ENCODE peak calls at places on chromosomes 1 and 21, in ten cellular contexts. One of them, this sample, is unnamed.

GRCh38 chr1:81186271-81186670 is 614.5 kb upstream of the ADGRL2 start:
- DNase-seq in tibial artery: no peak
- DNase-seq in left ventricle myocardium inferior: no peak
- DNase-seq in keratinocyte: peak; percentile 61
- DNase-seq in aorta: no peak
- DNase-seq in naive thymus-derived CD4-positive, alpha-beta T cell: no peak
- DNase-seq in GM12878: no peak
- DNase-seq in mesenchymal stem cell: no peak
- DNase-seq in pancreas: no peak
- DNase-seq in hepatocyte: no peak
- DNase-seq in this sample: no peak

GRCh38 chr1:226351709-226352108 is 42.7 kb upstream of the LIN9 start:
- DNase-seq in tibial artery: no peak
- DNase-seq in left ventricle myocardium inferior: no peak
- DNase-seq in keratinocyte: no peak
- DNase-seq in aorta: no peak
- DNase-seq in naive thymus-derived CD4-positive, alpha-beta T cell: no peak
- DNase-seq in GM12878: no peak
- DNase-seq in mesenchymal stem cell: no peak
- DNase-seq in pancreas: no peak
- DNase-seq in hepatocyte: no peak
- DNase-seq in this sample: no peak

GRCh38 chr1:19845166-19845954 is 30.3 kb upstream of the RNF186 start:
- DNase-seq in tibial artery: no peak
- DNase-seq in left ventricle myocardium inferior: no peak
- DNase-seq in keratinocyte: no peak
- DNase-seq in aorta: no peak
- DNase-seq in naive thymus-derived CD4-positive, alpha-beta T cell: no peak
- DNase-seq in GM12878: no peak
- DNase-seq in mesenchymal stem cell: no peak
- DNase-seq in pancreas: no peak
- DNase-seq in hepatocyte: no peak
- DNase-seq in this sample: no peak

GRCh38 chr1:153730468-153730988 is 2.7 kb downstream of the INTS3 start:
- DNase-seq in tibial artery: no peak
- DNase-seq in left ventricle myocardium inferior: no peak
- DNase-seq in keratinocyte: no peak
- DNase-seq in aorta: no peak
- DNase-seq in naive thymus-derived CD4-positive, alpha-beta T cell: no peak
- DNase-seq in GM12878: no peak
- DNase-seq in mesenchymal stem cell: no peak
- DNase-seq in pancreas: no peak
- DNase-seq in hepatocyte: no peak
- DNase-seq in this sample: no peak

GRCh38 chr1:209383907-209384709 is 199.4 kb upstream of the CAMK1G start:
- DNase-seq in tibial artery: no peak
- DNase-seq in left ventricle myocardium inferior: no peak
- DNase-seq in keratinocyte: no peak
- DNase-seq in aorta: no peak
- DNase-seq in naive thymus-derived CD4-positive, alpha-beta T cell: no peak
- DNase-seq in GM12878: no peak
- DNase-seq in mesenchymal stem cell: no peak
- DNase-seq in pancreas: no peak
- DNase-seq in hepatocyte: no peak
- DNase-seq in this sample: no peak

GRCh38 chr1:41626616-41627375 is 142.3 kb upstream of the EDN2 start:
- DNase-seq in tibial artery: no peak
- DNase-seq in left ventricle myocardium inferior: no peak
- DNase-seq in keratinocyte: peak; percentile 48
- DNase-seq in aorta: peak; percentile 45
- DNase-seq in naive thymus-derived CD4-positive, alpha-beta T cell: no peak
- DNase-seq in GM12878: peak; percentile 33
- DNase-seq in mesenchymal stem cell: no peak
- DNase-seq in pancreas: no peak
- DNase-seq in hepatocyte: no peak
- DNase-seq in this sample: no peak

GRCh38 chr1:217135987-217136894 is 413.0 kb upstream of the ESRRG start:
- DNase-seq in tibial artery: no peak
- DNase-seq in left ventricle myocardium inferior: no peak
- DNase-seq in keratinocyte: no peak
- DNase-seq in aorta: no peak
- DNase-seq in naive thymus-derived CD4-positive, alpha-beta T cell: no peak
- DNase-seq in GM12878: no peak
- DNase-seq in mesenchymal stem cell: no peak
- DNase-seq in pancreas: no peak
- DNase-seq in hepatocyte: no peak
- DNase-seq in this sample: no peak

GRCh38 chr1:69569281-69569970 is 1.7 kb downstream of the LRRC7 start:
- DNase-seq in tibial artery: no peak
- DNase-seq in left ventricle myocardium inferior: no peak
- DNase-seq in keratinocyte: no peak
- DNase-seq in aorta: no peak
- DNase-seq in naive thymus-derived CD4-positive, alpha-beta T cell: no peak
- DNase-seq in GM12878: no peak
- DNase-seq in mesenchymal stem cell: peak; percentile 6
- DNase-seq in pancreas: no peak
- DNase-seq in hepatocyte: no peak
- DNase-seq in this sample: no peak

GRCh38 chr1:9792156-9793042 is 31.4 kb downstream of the CLSTN1 start:
- DNase-seq in tibial artery: no peak
- DNase-seq in left ventricle myocardium inferior: no peak
- DNase-seq in keratinocyte: no peak
- DNase-seq in aorta: no peak
- DNase-seq in naive thymus-derived CD4-positive, alpha-beta T cell: no peak
- DNase-seq in GM12878: no peak
- DNase-seq in mesenchymal stem cell: no peak
- DNase-seq in pancreas: no peak
- DNase-seq in hepatocyte: no peak
- DNase-seq in this sample: no peak

GRCh38 chr1:58881471-58881994 is 97.7 kb upstream of the JUN start:
- DNase-seq in tibial artery: peak; percentile 80
- DNase-seq in left ventricle myocardium inferior: no peak
- DNase-seq in keratinocyte: peak; percentile 28
- DNase-seq in aorta: no peak
- DNase-seq in naive thymus-derived CD4-positive, alpha-beta T cell: no peak
- DNase-seq in GM12878: no peak
- DNase-seq in mesenchymal stem cell: peak; percentile 78
- DNase-seq in pancreas: no peak
- DNase-seq in hepatocyte: peak; percentile 86
- DNase-seq in this sample: no peak

GRCh38 chr1:1250828-1251284 is 4.3 kb upstream of the C1QTNF12 start:
- DNase-seq in tibial artery: no peak
- DNase-seq in left ventricle myocardium inferior: no peak
- DNase-seq in keratinocyte: no peak
- DNase-seq in aorta: no peak
- DNase-seq in naive thymus-derived CD4-positive, alpha-beta T cell: no peak
- DNase-seq in GM12878: peak; percentile 53
- DNase-seq in mesenchymal stem cell: no peak
- DNase-seq in pancreas: peak; percentile 48
- DNase-seq in hepatocyte: no peak
- DNase-seq in this sample: peak; percentile 82

GRCh38 chr21:33028759-33029511 is 3.2 kb downstream of the OLIG2 start:
- DNase-seq in tibial artery: no peak
- DNase-seq in left ventricle myocardium inferior: no peak
- DNase-seq in keratinocyte: no peak
- DNase-seq in aorta: no peak
- DNase-seq in naive thymus-derived CD4-positive, alpha-beta T cell: no peak
- DNase-seq in GM12878: no peak
- DNase-seq in mesenchymal stem cell: no peak
- DNase-seq in pancreas: no peak
- DNase-seq in hepatocyte: no peak
- DNase-seq in this sample: no peak

GRCh38 chr1:172135076-172135672 is 285.3 kb upstream of the C1orf105 start:
- DNase-seq in tibial artery: no peak
- DNase-seq in left ventricle myocardium inferior: no peak
- DNase-seq in keratinocyte: no peak
- DNase-seq in aorta: no peak
- DNase-seq in naive thymus-derived CD4-positive, alpha-beta T cell: no peak
- DNase-seq in GM12878: no peak
- DNase-seq in mesenchymal stem cell: peak; percentile 32
- DNase-seq in pancreas: no peak
- DNase-seq in hepatocyte: no peak
- DNase-seq in this sample: peak; percentile 48

GRCh38 chr1:192660613-192661012 is 24.7 kb downstream of the RGS13 start:
- DNase-seq in tibial artery: no peak
- DNase-seq in left ventricle myocardium inferior: no peak
- DNase-seq in keratinocyte: no peak
- DNase-seq in aorta: no peak
- DNase-seq in naive thymus-derived CD4-positive, alpha-beta T cell: no peak
- DNase-seq in GM12878: no peak
- DNase-seq in mesenchymal stem cell: no peak
- DNase-seq in pancreas: no peak
- DNase-seq in hepatocyte: no peak
- DNase-seq in this sample: no peak

GRCh38 chr1:14660795-14661194 is 62.3 kb downstream of the KAZN start:
- DNase-seq in tibial artery: no peak
- DNase-seq in left ventricle myocardium inferior: no peak
- DNase-seq in keratinocyte: no peak
- DNase-seq in aorta: no peak
- DNase-seq in naive thymus-derived CD4-positive, alpha-beta T cell: no peak
- DNase-seq in GM12878: no peak
- DNase-seq in mesenchymal stem cell: no peak
- DNase-seq in pancreas: no peak
- DNase-seq in hepatocyte: no peak
- DNase-seq in this sample: no peak
- H3K4me3 ChIP-seq in tibial artery: no peak overlapping the region
- H3K4me3 ChIP-seq in left ventricle myocardium inferior: peak overlapping the region; percentile 35
- H3K4me3 ChIP-seq in keratinocyte: no peak overlapping the region
- H3K4me3 ChIP-seq in aorta: no peak overlapping the region
- H3K4me3 ChIP-seq in naive thymus-derived CD4-positive, alpha-beta T cell: no peak overlapping the region
- H3K4me3 ChIP-seq in GM12878: no peak overlapping the region
- H3K4me3 ChIP-seq in mesenchymal stem cell: peak overlapping the region; percentile 40
- H3K4me3 ChIP-seq in pancreas: no peak overlapping the region
- H3K4me3 ChIP-seq in hepatocyte: no peak overlapping the region
- H3K4me3 ChIP-seq in this sample: no peak overlapping the region

DNA sequence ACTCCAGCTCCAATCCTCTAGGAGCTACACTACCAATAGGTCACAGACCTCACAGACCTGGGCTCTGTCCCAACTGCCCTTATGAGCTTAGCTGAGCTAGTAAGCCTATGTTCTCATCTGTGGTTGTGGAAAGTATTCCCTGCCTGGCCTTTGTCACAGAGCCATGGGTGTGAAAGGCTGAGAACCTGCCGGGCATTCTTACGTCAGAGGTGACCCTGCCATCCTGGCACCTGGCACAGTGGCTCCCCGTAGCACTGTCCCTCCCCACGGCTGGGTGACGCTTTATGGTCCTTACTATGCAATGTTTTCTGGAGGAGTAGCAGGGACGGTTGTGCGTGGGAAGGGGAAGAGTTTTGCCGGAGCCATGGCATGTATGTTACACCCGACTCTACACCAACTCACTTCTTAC is 3.5 kb downstream of the TNFRSF1B start:
- DNase-seq in tibial artery: no peak
- DNase-seq in left ventricle myocardium inferior: no peak
- DNase-seq in keratinocyte: no peak
- DNase-seq in aorta: no peak
- DNase-seq in naive thymus-derived CD4-positive, alpha-beta T cell: no peak
- DNase-seq in GM12878: no peak
- DNase-seq in mesenchymal stem cell: no peak
- DNase-seq in pancreas: no peak
- DNase-seq in hepatocyte: no peak
- DNase-seq in this sample: no peak
- H3K4me1 ChIP-seq in tibial artery: no peaks in the 10 kb centered on the region
- H3K4me1 ChIP-seq in left ventricle myocardium inferior: peaks cover 88% of the 10 kb centered on the region
- H3K4me1 ChIP-seq in keratinocyte: no peaks in the 10 kb centered on the region
- H3K4me1 ChIP-seq in aorta: no peaks in the 10 kb centered on the region
- H3K4me1 ChIP-seq in naive thymus-derived CD4-positive, alpha-beta T cell: peaks cover 63% of the 10 kb centered on the region
- H3K4me1 ChIP-seq in GM12878: peaks cover 45% of the 10 kb centered on the region
- H3K4me1 ChIP-seq in mesenchymal stem cell: peaks cover 21% of the 10 kb centered on the region
- H3K4me1 ChIP-seq in pancreas: peaks cover 3% of the 10 kb centered on the region
- H3K4me1 ChIP-seq in hepatocyte: peaks cover 3% of the 10 kb centered on the region
- H3K4me1 ChIP-seq in this sample: peaks cover 76% of the 10 kb centered on the region

DNA sequence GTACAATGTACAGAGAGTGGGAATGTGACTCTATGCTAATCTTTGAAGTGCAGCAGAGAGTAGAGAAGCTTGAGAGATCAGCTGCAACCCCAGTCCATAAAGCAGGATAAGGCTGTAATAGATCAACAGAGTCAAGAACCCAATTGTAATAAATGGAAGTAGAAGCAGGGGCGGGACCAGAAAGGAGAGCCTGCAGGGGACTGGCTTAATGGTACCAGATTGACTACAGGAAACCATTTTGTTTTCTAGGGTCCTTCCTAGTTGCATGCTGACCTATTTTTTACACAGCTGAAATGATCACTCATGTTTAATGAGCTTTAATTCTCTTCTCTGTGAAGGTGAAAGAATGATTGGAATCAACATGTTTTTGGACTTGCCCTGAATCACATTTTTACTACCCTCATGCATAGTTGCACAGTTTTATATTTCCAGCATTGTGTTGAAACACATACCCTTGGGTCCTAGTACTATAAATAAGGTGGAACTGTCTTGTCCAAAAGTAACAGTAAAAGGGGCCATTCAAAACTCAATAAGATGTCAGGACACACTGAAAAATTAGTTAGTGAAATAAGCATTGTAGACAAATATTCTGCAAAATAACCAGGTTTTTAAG is 69.8 kb downstream of the GPR88 start:
- DNase-seq in tibial artery: no peak
- DNase-seq in left ventricle myocardium inferior: no peak
- DNase-seq in keratinocyte: no peak
- DNase-seq in aorta: no peak
- DNase-seq in naive thymus-derived CD4-positive, alpha-beta T cell: no peak
- DNase-seq in GM12878: no peak
- DNase-seq in mesenchymal stem cell: no peak
- DNase-seq in pancreas: no peak
- DNase-seq in hepatocyte: no peak
- DNase-seq in this sample: no peak
- H3K36me3 ChIP-seq in tibial artery: no peaks in the 10 kb centered on the region
- H3K36me3 ChIP-seq in left ventricle myocardium inferior: no peaks in the 10 kb centered on the region
- H3K36me3 ChIP-seq in keratinocyte: no peaks in the 10 kb centered on the region
- H3K36me3 ChIP-seq in aorta: no peaks in the 10 kb centered on the region
- H3K36me3 ChIP-seq in naive thymus-derived CD4-positive, alpha-beta T cell: no peaks in the 10 kb centered on the region
- H3K36me3 ChIP-seq in GM12878: no peaks in the 10 kb centered on the region
- H3K36me3 ChIP-seq in mesenchymal stem cell: no peaks in the 10 kb centered on the region
- H3K36me3 ChIP-seq in pancreas: no peaks in the 10 kb centered on the region
- H3K36me3 ChIP-seq in hepatocyte: no peaks in the 10 kb centered on the region
- H3K36me3 ChIP-seq in this sample: no peaks in the 10 kb centered on the region

GRCh38 chr1:44808938-44809917 is 905 bp downstream of the BTBD19 start:
- DNase-seq in tibial artery: peak; percentile 85
- DNase-seq in left ventricle myocardium inferior: peak; percentile 48
- DNase-seq in keratinocyte: no peak
- DNase-seq in aorta: peak; percentile 84
- DNase-seq in naive thymus-derived CD4-positive, alpha-beta T cell: no peak
- DNase-seq in GM12878: peak; percentile 84
- DNase-seq in mesenchymal stem cell: peak; percentile 90
- DNase-seq in pancreas: peak; percentile 64
- DNase-seq in hepatocyte: peak; percentile 79
- DNase-seq in this sample: peak; percentile 95
- H3K4me3 ChIP-seq in tibial artery: peak overlapping the region; percentile 48
- H3K4me3 ChIP-seq in left ventricle myocardium inferior: peak overlapping the region; percentile 61
- H3K4me3 ChIP-seq in keratinocyte: no peak overlapping the region
- H3K4me3 ChIP-seq in aorta: no peak overlapping the region
- H3K4me3 ChIP-seq in naive thymus-derived CD4-positive, alpha-beta T cell: peak overlapping the region; percentile 48
- H3K4me3 ChIP-seq in GM12878: no peak overlapping the region
- H3K4me3 ChIP-seq in mesenchymal stem cell: peak overlapping the region; percentile 75
- H3K4me3 ChIP-seq in pancreas: peak overlapping the region; percentile 5
- H3K4me3 ChIP-seq in hepatocyte: no peak overlapping the region
- H3K4me3 ChIP-seq in this sample: peak overlapping the region; percentile 54